ENCODE peak calls at places on chromosomes 1 and 21, in four cellular contexts. One of them, this sample, is unnamed.
A peak's percentile ranks its signal among the peaks of the same experiment; 100 is the strongest.

GRCh38 chr1:29379438-29380073 is 143.2 kb downstream of the PTPRU start:
- DNase-seq in fibroblast of mammary gland: peak; percentile 73
- DNase-seq in Karpas-422: peak; percentile 84
- DNase-seq in HCT116: peak; percentile 72
- DNase-seq in this sample: peak; percentile 45

GRCh38 chr1:184082541-184082940 is 31.0 kb downstream of the TSEN15 start:
- DNase-seq in fibroblast of mammary gland: no peak
- DNase-seq in Karpas-422: no peak
- DNase-seq in HCT116: no peak
- DNase-seq in this sample: no peak

GRCh38 chr1:243254233-243254926 is 701 bp downstream of the CEP170 start:
- DNase-seq in fibroblast of mammary gland: peak; percentile 75
- DNase-seq in Karpas-422: peak; percentile 86
- DNase-seq in HCT116: no peak
- DNase-seq in this sample: no peak

GRCh38 chr21:15850645-15851044 is 120.9 kb downstream of the USP25 start:
- DNase-seq in fibroblast of mammary gland: peak; percentile 62
- DNase-seq in Karpas-422: no peak
- DNase-seq in HCT116: no peak
- DNase-seq in this sample: no peak

GRCh38 chr1:46689326-46689725 is 17.7 kb downstream of the TEX38 start:
- DNase-seq in fibroblast of mammary gland: no peak
- DNase-seq in Karpas-422: no peak
- DNase-seq in HCT116: no peak
- DNase-seq in this sample: no peak

GRCh38 chr21:44018813-44019567 is 6.9 kb downstream of the TRAPPC10 start:
- DNase-seq in fibroblast of mammary gland: no peak
- DNase-seq in Karpas-422: no peak
- DNase-seq in HCT116: no peak
- DNase-seq in this sample: no peak

GRCh38 chr1:51231121-51231520 is 5.0 kb upstream of the RNF11 start:
- DNase-seq in fibroblast of mammary gland: peak; percentile 39
- DNase-seq in Karpas-422: no peak
- DNase-seq in HCT116: no peak
- DNase-seq in this sample: no peak

GRCh38 chr1:197144570-197145325 is 1.7 kb downstream of the ASPM start:
- DNase-seq in fibroblast of mammary gland: peak; percentile 55
- DNase-seq in Karpas-422: peak; percentile 58
- DNase-seq in HCT116: no peak
- DNase-seq in this sample: no peak

GRCh38 chr1:245516178-245516829 is 361.5 kb downstream of the KIF26B start:
- DNase-seq in fibroblast of mammary gland: peak; percentile 14
- DNase-seq in Karpas-422: peak; percentile 54
- DNase-seq in HCT116: no peak
- DNase-seq in this sample: no peak

GRCh38 chr1:202623075-202623474 is 87.2 kb downstream of the SYT2 start:
- DNase-seq in fibroblast of mammary gland: peak; percentile 58
- DNase-seq in Karpas-422: no peak
- DNase-seq in HCT116: no peak
- DNase-seq in this sample: no peak

GRCh38 chr1:92563457-92564216 is 76.9 kb upstream of the GFI1 start:
- DNase-seq in fibroblast of mammary gland: no peak
- DNase-seq in Karpas-422: no peak
- DNase-seq in HCT116: no peak
- DNase-seq in this sample: no peak

GRCh38 chr1:199866210-199866617 is 161.3 kb upstream of the NR5A2 start:
- DNase-seq in fibroblast of mammary gland: no peak
- DNase-seq in Karpas-422: no peak
- DNase-seq in HCT116: no peak
- DNase-seq in this sample: no peak

GRCh38 chr1:111778066-111778465 is 22.4 kb downstream of the DDX20 start:
- DNase-seq in fibroblast of mammary gland: no peak
- DNase-seq in Karpas-422: no peak
- DNase-seq in HCT116: no peak
- DNase-seq in this sample: no peak

GRCh38 chr1:91278754-91279153 is 125.9 kb downstream of the HFM1 start:
- DNase-seq in fibroblast of mammary gland: peak; percentile 31
- DNase-seq in Karpas-422: peak; percentile 52
- DNase-seq in HCT116: peak; percentile 12
- DNase-seq in this sample: peak; percentile 2

GRCh38 chr1:37945743-37946702 is 830 bp downstream of the INPP5B start:
- DNase-seq in fibroblast of mammary gland: peak; percentile 90
- DNase-seq in Karpas-422: no peak
- DNase-seq in HCT116: no peak
- DNase-seq in this sample: peak; percentile 91

GRCh38 chr1:10910490-10911273 is 101.8 kb upstream of the TARDBP start:
- DNase-seq in fibroblast of mammary gland: no peak
- DNase-seq in Karpas-422: no peak
- DNase-seq in HCT116: no peak
- DNase-seq in this sample: no peak

GRCh38 chr1:192475970-192476369 is 99.6 kb upstream of the RGS1 start:
- DNase-seq in fibroblast of mammary gland: no peak
- DNase-seq in Karpas-422: no peak
- DNase-seq in HCT116: no peak
- DNase-seq in this sample: no peak

GRCh38 chr1:24786191-24786590 is 40.9 kb downstream of the CLIC4 start:
- DNase-seq in fibroblast of mammary gland: peak; percentile 57
- DNase-seq in Karpas-422: no peak
- DNase-seq in HCT116: no peak
- DNase-seq in this sample: no peak
- H3K4me3 ChIP-seq in fibroblast of mammary gland: no peak overlapping the region
- H3K4me3 ChIP-seq in Karpas-422: no peak overlapping the region
- H3K4me3 ChIP-seq in HCT116: no peak overlapping the region
- H3K4me3 ChIP-seq in this sample: no peak overlapping the region

DNA sequence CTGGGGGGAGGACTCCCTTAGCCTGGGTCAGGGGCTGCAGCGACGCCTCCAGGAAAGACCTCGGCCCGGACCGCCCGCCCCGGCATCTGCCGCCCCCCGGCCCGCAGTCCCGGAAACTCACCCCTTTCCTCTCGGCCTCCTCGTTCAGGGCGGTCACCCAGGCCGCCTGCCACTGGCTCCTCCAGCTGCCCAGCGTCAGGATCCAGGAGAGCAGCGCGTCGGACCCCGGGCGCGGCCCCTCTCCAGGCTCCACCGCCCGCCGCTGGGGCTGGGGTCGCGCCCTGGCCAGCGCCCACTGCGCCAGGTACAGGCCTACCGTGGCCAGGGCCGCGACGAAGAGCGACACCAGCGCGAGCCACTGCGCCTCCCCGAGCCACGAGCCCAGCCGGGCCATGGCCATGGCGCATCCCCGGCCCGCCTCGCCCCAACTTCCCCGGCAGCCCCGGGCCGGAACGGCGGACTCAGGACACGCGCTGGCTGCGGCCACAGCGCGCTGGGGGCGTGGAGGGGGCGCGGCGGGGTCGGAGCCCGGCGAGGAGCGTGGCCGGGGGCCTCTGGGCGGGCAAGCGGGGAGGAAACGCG is 478 bp downstream of the C2CD2 start:
- DNase-seq in fibroblast of mammary gland: no peak
- DNase-seq in Karpas-422: no peak
- DNase-seq in HCT116: no peak
- DNase-seq in this sample: no peak
- H3K4me3 ChIP-seq in fibroblast of mammary gland: peak overlapping the region; percentile 79
- H3K4me3 ChIP-seq in Karpas-422: no peak overlapping the region
- H3K4me3 ChIP-seq in HCT116: peak overlapping the region; percentile 83
- H3K4me3 ChIP-seq in this sample: peak overlapping the region; percentile 70

GRCh38 chr1:154221815-154222081 is 993 bp downstream of the UBAP2L start:
- DNase-seq in fibroblast of mammary gland: peak; percentile 73
- DNase-seq in Karpas-422: no peak
- DNase-seq in HCT116: no peak
- DNase-seq in this sample: peak; percentile 45
- H3K4me3 ChIP-seq in fibroblast of mammary gland: peak overlapping the region; percentile 62
- H3K4me3 ChIP-seq in Karpas-422: peak overlapping the region; percentile 79
- H3K4me3 ChIP-seq in HCT116: peak overlapping the region; percentile 81
- H3K4me3 ChIP-seq in this sample: peak overlapping the region; percentile 98

GRCh38 chr1:107963009-107963408 is 2.0 kb downstream of the VAV3 start:
- DNase-seq in fibroblast of mammary gland: no peak
- DNase-seq in Karpas-422: no peak
- DNase-seq in HCT116: no peak
- DNase-seq in this sample: no peak
- H3K4me3 ChIP-seq in fibroblast of mammary gland: no peak overlapping the region
- H3K4me3 ChIP-seq in Karpas-422: no peak overlapping the region
- H3K4me3 ChIP-seq in HCT116: no peak overlapping the region
- H3K4me3 ChIP-seq in this sample: no peak overlapping the region

GRCh38 chr1:220734571-220735326 is 13.4 kb upstream of the MTARC2 start:
- DNase-seq in fibroblast of mammary gland: peak; percentile 59
- DNase-seq in Karpas-422: no peak
- DNase-seq in HCT116: no peak
- DNase-seq in this sample: peak; percentile 25

GRCh38 chr1:220727523-220727922 is 20.6 kb upstream of the MTARC2 start:
- DNase-seq in fibroblast of mammary gland: no peak
- DNase-seq in Karpas-422: no peak
- DNase-seq in HCT116: no peak
- DNase-seq in this sample: no peak

GRCh38 chr1:220733090-220733569 is 15.0 kb upstream of the MTARC2 start:
- DNase-seq in fibroblast of mammary gland: peak; percentile 95
- DNase-seq in Karpas-422: peak; percentile 96
- DNase-seq in HCT116: peak; percentile 76
- DNase-seq in this sample: peak; percentile 78

GRCh38 chr1:220732137-220732536 is 16.0 kb upstream of the MTARC2 start:
- DNase-seq in fibroblast of mammary gland: no peak
- DNase-seq in Karpas-422: no peak
- DNase-seq in HCT116: no peak
- DNase-seq in this sample: no peak

DNA sequence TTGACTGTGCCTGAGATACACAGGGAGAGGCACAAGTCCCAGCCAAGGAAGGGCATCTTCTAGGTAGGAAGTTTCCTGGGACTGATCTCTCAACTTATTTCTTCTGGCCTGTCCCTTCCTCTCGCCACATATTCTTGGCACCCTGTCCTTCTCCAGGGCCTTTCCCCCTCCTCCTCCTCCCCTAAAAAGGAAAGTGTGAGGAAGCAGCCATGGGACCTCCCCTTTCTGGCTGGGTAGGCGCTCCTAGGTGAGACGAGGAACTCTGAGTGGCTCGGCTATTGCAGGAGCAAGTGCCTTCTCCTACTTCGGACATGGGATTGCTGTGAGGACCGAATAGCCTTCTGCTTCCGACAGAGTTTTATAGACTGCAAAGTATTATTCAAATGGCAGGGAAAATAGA is 15.5 kb upstream of the MTARC2 start:
- DNase-seq in fibroblast of mammary gland: no peak
- DNase-seq in Karpas-422: peak; percentile 44
- DNase-seq in HCT116: no peak
- DNase-seq in this sample: no peak
- H3K4me3 ChIP-seq in fibroblast of mammary gland: no peak overlapping the region
- H3K4me3 ChIP-seq in Karpas-422: no peak overlapping the region
- H3K4me3 ChIP-seq in HCT116: peak overlapping the region; percentile 35
- H3K4me3 ChIP-seq in this sample: no peak overlapping the region

DNA sequence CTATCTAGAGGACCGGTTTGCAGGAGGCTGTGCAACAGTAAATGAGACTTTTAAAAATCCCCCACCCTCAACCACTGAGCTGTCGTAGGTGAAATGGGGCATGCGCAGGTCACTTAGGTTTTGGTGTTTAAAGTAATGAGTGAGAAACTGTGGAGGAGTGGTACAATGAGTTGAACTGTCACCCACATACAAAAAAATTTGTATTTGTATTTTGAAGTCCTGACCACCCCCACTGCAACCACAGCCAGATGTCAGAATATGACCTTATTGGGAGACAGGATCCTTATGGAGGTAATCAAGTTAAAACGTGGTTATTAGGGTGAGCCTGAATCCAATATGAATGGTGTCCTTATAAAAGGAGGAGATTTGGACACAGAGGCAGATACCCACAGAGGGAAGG is 1.6 kb upstream of the IRF6 start:
- DNase-seq in fibroblast of mammary gland: no peak
- DNase-seq in Karpas-422: no peak
- DNase-seq in HCT116: no peak
- DNase-seq in this sample: no peak
- H3K4me3 ChIP-seq in fibroblast of mammary gland: no peak overlapping the region
- H3K4me3 ChIP-seq in Karpas-422: no peak overlapping the region
- H3K4me3 ChIP-seq in HCT116: no peak overlapping the region
- H3K4me3 ChIP-seq in this sample: no peak overlapping the region

GRCh38 chr1:55287732-55288131 is 72.6 kb upstream of the USP24 start:
- DNase-seq in fibroblast of mammary gland: no peak
- DNase-seq in Karpas-422: peak; percentile 58
- DNase-seq in HCT116: no peak
- DNase-seq in this sample: no peak
- H3K4me3 ChIP-seq in fibroblast of mammary gland: no peak overlapping the region
- H3K4me3 ChIP-seq in Karpas-422: peak overlapping the region; percentile 68
- H3K4me3 ChIP-seq in HCT116: no peak overlapping the region
- H3K4me3 ChIP-seq in this sample: no peak overlapping the region